ENCODE peak calls at places on chromosomes 1 and 21, in nine cellular contexts. P is aorta; I is activated CD8-positive, alpha-beta T cell treated with anti-CD3 and anti-CD28 coated beads, Interleukin-2, amount 10 ng/mL, durations not matched to agents 7 days and 5 days; H is left cardiac atrium; K is esophagus squamous epithelium; N is GM03348; F is AG08396; J is OCI-M1; W is GM12891. V is an unnamed sample.
A peak's percentile ranks its signal among the peaks of the same experiment; 100 is the strongest.

GRCh38 chr1:185348995-185349394 is 32.0 kb upstream of the IVNS1ABP start:
- DNase-seq in K (no peak), H (no peak), J (no peak), N (no peak), W (no peak), I (no peak), F (no peak), P (no peak), V (no peak)

GRCh38 chr1:203186446-203187305 is at the start of gene CHI3L1:
- DNase-seq in I (no peak), W (no peak), H (peak; percentile 36), F (no peak), K (no peak), P (peak; percentile 72), N (no peak), J (peak; percentile 24), V (no peak)

GRCh38 chr1:116573388-116574100 is 2.7 kb upstream of the CD58 start:
- DNase-seq in I (no peak), J (peak; percentile 91), K (no peak), F (no peak), H (no peak), P (no peak), N (peak; percentile 41), W (no peak), V (no peak)

GRCh38 chr1:244231572-244232315 is 180.7 kb downstream of the ZBTB18 start:
- DNase-seq in I (no peak), J (no peak), F (peak; percentile 36), K (no peak), H (no peak), N (peak; percentile 60), P (no peak), W (no peak), V (no peak)

GRCh38 chr1:239125027-239125426 is 261.3 kb upstream of the CHRM3 start:
- DNase-seq in N (no peak), J (no peak), P (no peak), H (no peak), W (no peak), F (no peak), I (no peak), K (no peak), V (no peak)

GRCh38 chr1:203129501-203130231 is 2.1 kb downstream of the ADORA1 start:
- DNase-seq in W (no peak), P (peak; percentile 84), J (no peak), N (no peak), F (no peak), K (no peak), I (no peak), H (peak; percentile 68), V (no peak)

GRCh38 chr1:201214461-201214860 is 23.8 kb downstream of the IGFN1 start:
- DNase-seq in K (no peak), I (no peak), W (no peak), J (peak; percentile 28), H (no peak), P (no peak), N (no peak), F (no peak), V (peak; percentile 7)

GRCh38 chr1:2529776-2530500 is at the start of gene HES5:
- DNase-seq in F (no peak), J (peak; percentile 60), N (peak; percentile 53), W (no peak), I (no peak), P (no peak), K (no peak), H (peak; percentile 47), V (no peak)

GRCh38 chr1:192573499-192573898 is 2.1 kb upstream of the RGS1 start:
- DNase-seq in K (no peak), P (no peak), F (peak; percentile 39), J (peak; percentile 53), N (peak; percentile 35), W (no peak), H (no peak), I (no peak), V (no peak)

GRCh38 chr1:218874801-218875400 is 298.8 kb upstream of the LYPLAL1 start:
- DNase-seq in P (no peak), F (no peak), I (no peak), W (no peak), J (no peak), H (no peak), K (no peak), N (no peak), V (no peak)

GRCh38 chr1:118223426-118223825 is 38.4 kb upstream of the SPAG17 start:
- DNase-seq in N (peak; percentile 44), W (no peak), K (no peak), P (no peak), I (no peak), F (peak; percentile 9), J (peak; percentile 20), H (no peak), V (no peak)

GRCh38 chr21:45513003-45513706 is 29.1 kb downstream of the SLC19A1 start:
- DNase-seq in K (no peak), F (no peak), J (no peak), H (peak; percentile 20), N (no peak), I (no peak), W (no peak), P (peak; percentile 68), V (no peak)

GRCh38 chr1:59596432-59596831 is 218.3 kb upstream of the HOOK1 start:
- DNase-seq in F (peak; percentile 15), H (peak; percentile 56), N (peak; percentile 50), J (no peak), K (no peak), P (no peak), I (no peak), W (no peak), V (no peak)

GRCh38 chr1:76666499-76666898 is 200.8 kb upstream of the ST6GALNAC5 start:
- DNase-seq in F (no peak), N (no peak), J (peak; percentile 42), H (peak; percentile 22), W (no peak), P (no peak), K (no peak), I (no peak), V (no peak)

GRCh38 chr1:56196839-56197238 is 382.5 kb downstream of the PLPP3 start:
- DNase-seq in K (no peak), I (no peak), N (no peak), P (no peak), W (no peak), F (no peak), H (no peak), J (no peak), V (no peak)

GRCh38 chr1:19705464-19705863 is 40.8 kb downstream of the HTR6 start:
- DNase-seq in P (no peak), J (no peak), F (no peak), N (no peak), I (no peak), H (no peak), W (no peak), K (no peak), V (no peak)